ENCODE peak calls at places on chromosomes 16 and 17, in eight cellular contexts. H is EH; V is sigmoid colon; E is ureter; T is Calu3; B is prostate gland; L is small intestine; D is stimulated activated effector memory CD8-positive, alpha-beta T cell treated with anti-CD3 and anti-CD28 coated beads, Interleukin-12 subunit alpha, Interleukin-12 subunit beta, amount 100 ng/mL, for 72 hours. P is an unnamed sample.

GRCh38 chr16:4055748-4056147 is 60.5 kb downstream of the ADCY9 start:
- DNase-seq in H (no peak), V (peak), E (peak), T (no peak), B (no peak), L (no peak), D (no peak), P (no peak)

GRCh38 chr16:81486555-81487061 is 42.0 kb downstream of the CMIP start:
- DNase-seq in H (peak), V (no peak), E (no peak), T (no peak), B (no peak), L (no peak), D (no peak), P (no peak)

GRCh38 chr17:30600830-30601494 is 123.8 kb downstream of the GOSR1 start:
- DNase-seq in H (peak), V (no peak), E (no peak), T (no peak), B (no peak), L (peak), D (peak), P (peak)

GRCh38 chr16:55433535-55433934 is 45.5 kb upstream of the MMP2 start:
- DNase-seq in H (no peak), V (no peak), E (no peak), T (no peak), B (no peak), L (no peak), D (no peak), P (no peak)

GRCh38 chr17:61738249-61738648 is 125.1 kb downstream of the BRIP1 start:
- DNase-seq in H (no peak), V (no peak), E (no peak), T (no peak), B (no peak), L (no peak), D (no peak), P (no peak)

GRCh38 chr17:78559024-78559423 is 18.2 kb downstream of the DNAH17 start:
- DNase-seq in H (no peak), V (no peak), E (no peak), T (no peak), B (no peak), L (no peak), D (no peak), P (no peak)

GRCh38 chr16:23597003-23597756 is 1.1 kb upstream of the NDUFAB1 start:
- DNase-seq in H (peak), V (peak), E (no peak), T (peak), B (no peak), L (no peak), D (peak), P (peak)

GRCh38 chr16:75379911-75380847 is 53.1 kb downstream of the CFDP1 start:
- DNase-seq in H (no peak), V (no peak), E (no peak), T (no peak), B (no peak), L (peak), D (no peak), P (no peak)

GRCh38 chr17:31156326-31156725 is 61.5 kb downstream of the NF1 start:
- DNase-seq in H (peak), V (no peak), E (no peak), T (no peak), B (no peak), L (no peak), D (no peak), P (no peak)

GRCh38 chr16:10940501-10941079 is 1.7 kb downstream of the DEXI start:
- DNase-seq in H (no peak), V (no peak), E (no peak), T (no peak), B (no peak), L (peak), D (no peak), P (no peak)

GRCh38 chr17:8360260-8360659 is 16.2 kb downstream of the KRABD2 start:
- DNase-seq in H (no peak), V (no peak), E (no peak), T (no peak), B (no peak), L (no peak), D (no peak), P (no peak)

GRCh38 chr16:67459858-67460144 is 21.2 kb downstream of the ATP6V0D1 start:
- DNase-seq in H (no peak), V (no peak), E (no peak), T (no peak), B (no peak), L (no peak), D (no peak), P (no peak)

GRCh38 chr16:30004424-30004776 is 6.4 kb downstream of the DOC2A start:
- DNase-seq in H (no peak), V (no peak), E (no peak), T (no peak), B (no peak), L (no peak), D (no peak), P (no peak)

GRCh38 chr16:57091200-57091989 is 988 bp upstream of the CPNE2 start:
- DNase-seq in H (peak), V (peak), E (no peak), T (peak), B (no peak), L (no peak), D (no peak), P (peak)

GRCh38 chr16:69201787-69202186 is 14.8 kb downstream of the SNTB2 start:
- DNase-seq in H (no peak), V (no peak), E (no peak), T (no peak), B (no peak), L (no peak), D (no peak), P (no peak)

GRCh38 chr17:32445075-32445427 is 741 bp downstream of the PSMD11 start:
- DNase-seq in H (peak), V (peak), E (no peak), T (peak), B (peak), L (peak), D (no peak), P (peak)

GRCh38 chr17:17538417-17539391 is 42.5 kb upstream of the RASD1 start:
- DNase-seq in H (peak), V (no peak), E (no peak), T (peak), B (peak), L (peak), D (no peak), P (peak)

GRCh38 chr17:57442914-57443571 is 186.7 kb downstream of the MSI2 start:
- DNase-seq in H (peak), V (no peak), E (peak), T (peak), B (peak), L (no peak), D (peak), P (no peak)

GRCh38 chr17:40862985-40863733 is 3.9 kb downstream of the KRT12 start:
- DNase-seq in H (no peak), V (no peak), E (no peak), T (no peak), B (no peak), L (no peak), D (no peak), P (no peak)

GRCh38 chr17:50147841-50148225 is 2.6 kb downstream of the PPP1R9B start:
- DNase-seq in H (peak), V (no peak), E (no peak), T (no peak), B (no peak), L (peak), D (no peak), P (peak)

GRCh38 chr16:1964046-1964505 is 550 bp downstream of the RPS2 start:
- DNase-seq in H (peak), V (no peak), E (no peak), T (no peak), B (no peak), L (peak), D (no peak), P (peak)

GRCh38 chr17:15307686-15308085 is 33.7 kb downstream of the TEKT3 start:
- DNase-seq in H (no peak), V (peak), E (peak), T (no peak), B (no peak), L (no peak), D (no peak), P (no peak)

GRCh38 chr17:19341211-19341631 is 21.3 kb downstream of the B9D1 start:
- DNase-seq in H (no peak), V (peak), E (no peak), T (no peak), B (no peak), L (no peak), D (no peak), P (no peak)

GRCh38 chr17:77228224-77229215 is 87.8 kb downstream of the SEC14L1 start:
- DNase-seq in H (no peak), V (no peak), E (no peak), T (no peak), B (no peak), L (no peak), D (no peak), P (no peak)

GRCh38 chr16:10245002-10245401 is 62.8 kb upstream of the GRIN2A start:
- DNase-seq in H (no peak), V (no peak), E (no peak), T (no peak), B (no peak), L (no peak), D (no peak), P (no peak)

GRCh38 chr17:3557768-3558583 is at the start of gene TRPV3:
- DNase-seq in H (no peak), V (no peak), E (peak), T (peak), B (peak), L (peak), D (peak), P (peak)

GRCh38 chr16:89119661-89120141 is 26.0 kb downstream of the ACSF3 start:
- DNase-seq in H (no peak), V (no peak), E (no peak), T (no peak), B (no peak), L (no peak), D (no peak), P (no peak)

GRCh38 chr17:70144260-70144846 is 25.0 kb upstream of the KCNJ2 start:
- DNase-seq in H (peak), V (no peak), E (no peak), T (no peak), B (no peak), L (peak), D (no peak), P (peak)

GRCh38 chr17:37430051-37430591 is 23.4 kb downstream of the TADA2A start:
- DNase-seq in H (peak), V (no peak), E (no peak), T (no peak), B (no peak), L (no peak), D (no peak), P (no peak)

GRCh38 chr16:55301385-55302008 is 22.5 kb upstream of the IRX6 start:
- DNase-seq in H (no peak), V (no peak), E (no peak), T (no peak), B (no peak), L (no peak), D (no peak), P (no peak)

GRCh38 chr16:13298676-13299075 is 397.3 kb downstream of the SHISA9 start:
- DNase-seq in H (no peak), V (no peak), E (no peak), T (no peak), B (no peak), L (no peak), D (no peak), P (no peak)

GRCh38 chr17:2931426-2931825 is 132.0 kb downstream of the OR1D5 start:
- DNase-seq in H (no peak), V (no peak), E (no peak), T (no peak), B (no peak), L (peak), D (no peak), P (no peak)

P was measured in HT-29.